ENCODE peak calls at places on chromosomes 7 and 10, in four cellular contexts. J is GM12878, P is K562, A is SK-N-SH. R is an unnamed sample.
A peak's percentile ranks its signal among the peaks of the same experiment; 100 is the strongest.

GRCh38 chr10:133068741-133069525 is 18.8 kb upstream of the ADGRA1 start:
- DNase-seq in P (no peak), J (no peak), A (no peak), R (no peak)

GRCh38 chr7:140081774-140082425 is 19.1 kb upstream of the PARP12 start:
- DNase-seq in P (no peak), A (no peak), J (no peak), R (no peak)

GRCh38 chr7:105199372-105199771 is 185.4 kb downstream of the KMT2E start:
- DNase-seq in A (no peak), P (no peak), J (no peak), R (no peak)

GRCh38 chr7:100485514-100485913 is 1.8 kb downstream of the NYAP1 start:
- DNase-seq in P (peak; percentile 65), A (peak; percentile 33), J (no peak), R (no peak)

GRCh38 chr10:95346715-95347401 is 56.1 kb upstream of the PDLIM1 start:
- DNase-seq in A (no peak), J (no peak), P (no peak), R (peak; percentile 15)

GRCh38 chr7:102834999-102835398 is 77.8 kb upstream of the LRRC17 start:
- DNase-seq in J (peak; percentile 57), A (no peak), P (no peak), R (peak; percentile 55)

GRCh38 chr7:100835903-100836811 is 8.8 kb upstream of the EPHB4 start:
- DNase-seq in P (no peak), J (no peak), A (peak; percentile 36), R (no peak)

GRCh38 chr10:78545756-78546155 is 512.1 kb downstream of the RPS24 start:
- DNase-seq in A (no peak), P (no peak), J (no peak), R (no peak)

GRCh38 chr7:2721842-2722241 is 33.8 kb downstream of the AMZ1 start:
- DNase-seq in J (no peak), P (no peak), A (no peak), R (no peak)

GRCh38 chr7:30460246-30460633 is 18.3 kb downstream of the NOD1 start:
- DNase-seq in A (peak; percentile 51), J (no peak), P (no peak), R (peak; percentile 12)

GRCh38 chr7:115019882-115020605 is 98.2 kb downstream of the MDFIC start:
- DNase-seq in J (no peak), A (no peak), P (no peak), R (no peak)

GRCh38 chr7:95027181-95027872 is 119.9 kb downstream of the PPP1R9A start:
- DNase-seq in P (no peak), A (no peak), J (no peak), R (no peak)

GRCh38 chr7:130288829-130289228 is 4.1 kb upstream of the CPA4 start:
- DNase-seq in J (no peak), A (no peak), P (peak; percentile 43), R (no peak)

GRCh38 chr7:40969641-40970040 is 733.2 kb downstream of the INHBA start:
- DNase-seq in P (no peak), A (peak; percentile 50), J (no peak), R (no peak)

GRCh38 chr7:35485436-35485835 is 209.5 kb downstream of the HERPUD2 start:
- DNase-seq in A (no peak), J (no peak), P (no peak), R (no peak)

GRCh38 chr10:103181244-103181643 is 11.8 kb downstream of the NT5C2 start:
- DNase-seq in P (no peak), J (peak; percentile 45), A (no peak), R (no peak)

GRCh38 chr7:105978974-105979373 is 15.9 kb downstream of the CDHR3 start:
- DNase-seq in P (no peak), A (no peak), J (no peak), R (no peak)

GRCh38 chr7:45088821-45089313 is at the start of gene NACAD:
- DNase-seq in P (peak; percentile 85), A (peak; percentile 99), J (no peak), R (peak; percentile 29)

GRCh38 chr7:135165862-135166261 is 4.6 kb downstream of the CYREN start:
- DNase-seq in A (no peak), P (no peak), J (no peak), R (no peak)

GRCh38 chr10:86346169-86346793 is 20.3 kb downstream of the GRID1 start:
- DNase-seq in P (no peak), A (peak; percentile 92), J (no peak), R (no peak)

GRCh38 chr7:39588401-39588800 is 22.2 kb downstream of the YAE1 start:
- DNase-seq in J (no peak), A (no peak), P (no peak), R (no peak)

GRCh38 chr10:22712959-22713852 is 1.2 kb downstream of the PIP4K2A start:
- DNase-seq in J (no peak), A (peak; percentile 71), P (peak; percentile 51), R (no peak)

GRCh38 chr10:3813267-3813666 is 28.3 kb upstream of the KLF6 start:
- DNase-seq in J (no peak), A (no peak), P (no peak), R (no peak)

GRCh38 chr10:124744047-124744687 is at the start of gene FAM53B:
- DNase-seq in P (peak; percentile 82), J (no peak), A (peak; percentile 92), R (peak; percentile 78)

GRCh38 chr7:144255471-144255897 is 9.1 kb downstream of the OR2A7 start:
- DNase-seq in J (no peak), A (no peak), P (no peak), R (no peak)

GRCh38 chr10:11407939-11408338 is 203.5 kb downstream of the USP6NL start:
- DNase-seq in A (no peak), J (no peak), P (no peak), R (no peak)

GRCh38 chr7:28933874-28934265 is 24.3 kb downstream of the TRIL start:
- DNase-seq in P (no peak), A (no peak), J (no peak), R (no peak)

GRCh38 chr7:1404881-1405548 is 54.3 kb downstream of the MICALL2 start:
- DNase-seq in A (peak; percentile 51), P (no peak), J (no peak), R (no peak)

GRCh38 chr7:42197391-42197790 is 39.6 kb downstream of the GLI3 start:
- DNase-seq in A (no peak), P (no peak), J (no peak), R (no peak)

GRCh38 chr10:112532053-112532658 is 85.1 kb downstream of the VTI1A start:
- DNase-seq in A (no peak), P (no peak), J (peak; percentile 71), R (no peak)

GRCh38 chr10:108385963-108386362 is 1221.5 kb upstream of the SORCS1 start:
- DNase-seq in J (no peak), P (no peak), A (no peak), R (no peak)

GRCh38 chr7:68622500-68622899 is 975.8 kb upstream of the AUTS2 start:
- DNase-seq in J (no peak), A (peak; percentile 34), P (no peak), R (no peak)

GRCh38 chr10:65900271-65900670 is 1025.6 kb upstream of the LRRTM3 start:
- DNase-seq in J (no peak), P (no peak), A (no peak), R (no peak)

GRCh38 chr7:154837622-154838021 is 165.3 kb downstream of the PAXIP1 start:
- DNase-seq in A (no peak), J (peak; percentile 52), P (no peak), R (no peak)

GRCh38 chr7:92135490-92135889 is 1.2 kb upstream of the CYP51A1 start:
- DNase-seq in A (no peak), P (no peak), J (no peak), R (no peak)

GRCh38 chr7:2363283-2363682 is 8.7 kb downstream of the EIF3B start:
- DNase-seq in J (no peak), A (no peak), P (no peak), R (no peak)

GRCh38 chr10:77533156-77533886 is 104.3 kb downstream of the KCNMA1 start:
- DNase-seq in J (no peak), P (no peak), A (peak; percentile 49), R (peak; percentile 29)

GRCh38 chr10:58475322-58476277 is 37.1 kb upstream of the BICC1 start:
- DNase-seq in P (no peak), A (no peak), J (no peak), R (no peak)
- TF ChIP-seq MAX in P (no peak), A (no peak), J (no peak), R (no peak)

DNA sequence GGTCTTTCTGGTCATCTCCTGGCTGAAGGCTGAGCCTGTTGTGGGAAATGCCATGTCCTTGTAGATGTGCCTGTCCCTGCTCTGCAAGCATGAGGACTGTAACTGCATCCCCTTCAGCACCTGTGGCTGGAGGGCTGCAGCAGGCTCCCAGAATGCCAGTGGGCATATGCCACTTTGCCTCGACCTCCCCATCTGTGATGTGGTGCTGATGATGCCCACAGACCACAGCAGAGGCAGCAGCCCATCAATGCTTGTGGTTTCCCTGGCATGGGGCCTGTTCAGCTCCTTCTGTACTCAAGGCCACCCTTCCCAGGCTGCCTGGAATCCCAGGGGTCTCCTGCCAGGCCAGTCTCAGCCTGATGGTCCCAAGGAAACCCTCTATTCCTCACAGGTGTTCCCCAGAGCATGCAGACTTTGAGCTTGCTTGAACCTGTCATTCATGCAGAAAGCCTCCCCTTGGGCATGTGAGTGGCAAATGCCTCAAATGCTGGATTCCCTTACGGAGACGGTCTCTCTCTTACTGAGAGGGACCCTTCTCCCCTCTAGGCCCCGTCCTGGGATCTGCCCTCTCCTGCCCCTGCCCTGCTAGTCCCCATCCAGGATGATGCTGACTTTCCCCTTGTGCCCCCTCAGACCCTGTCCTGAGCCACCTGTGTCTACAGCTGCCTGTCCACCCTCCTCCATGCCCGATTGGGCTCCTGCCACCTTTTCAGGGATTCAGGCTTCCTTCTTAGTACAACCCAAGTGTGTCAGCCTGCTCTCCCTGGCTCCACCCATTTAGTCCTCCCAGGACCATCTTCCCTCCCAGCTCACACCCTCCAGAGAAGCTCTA is 50.9 kb upstream of the ANTXRL start:
- DNase-seq in A (no peak), J (no peak), P (no peak), R (no peak)
- TF ChIP-seq RCOR1 in A (no peak), J (no peak), P (no peak), R (no peak)

GRCh38 chr10:58350619-58351323 is 16.0 kb downstream of the UBE2D1 start:
- DNase-seq in P (no peak), A (no peak), J (no peak), R (no peak)
- TF ChIP-seq MAX in P (no peak), A (no peak), J (no peak), R (no peak)

DNA sequence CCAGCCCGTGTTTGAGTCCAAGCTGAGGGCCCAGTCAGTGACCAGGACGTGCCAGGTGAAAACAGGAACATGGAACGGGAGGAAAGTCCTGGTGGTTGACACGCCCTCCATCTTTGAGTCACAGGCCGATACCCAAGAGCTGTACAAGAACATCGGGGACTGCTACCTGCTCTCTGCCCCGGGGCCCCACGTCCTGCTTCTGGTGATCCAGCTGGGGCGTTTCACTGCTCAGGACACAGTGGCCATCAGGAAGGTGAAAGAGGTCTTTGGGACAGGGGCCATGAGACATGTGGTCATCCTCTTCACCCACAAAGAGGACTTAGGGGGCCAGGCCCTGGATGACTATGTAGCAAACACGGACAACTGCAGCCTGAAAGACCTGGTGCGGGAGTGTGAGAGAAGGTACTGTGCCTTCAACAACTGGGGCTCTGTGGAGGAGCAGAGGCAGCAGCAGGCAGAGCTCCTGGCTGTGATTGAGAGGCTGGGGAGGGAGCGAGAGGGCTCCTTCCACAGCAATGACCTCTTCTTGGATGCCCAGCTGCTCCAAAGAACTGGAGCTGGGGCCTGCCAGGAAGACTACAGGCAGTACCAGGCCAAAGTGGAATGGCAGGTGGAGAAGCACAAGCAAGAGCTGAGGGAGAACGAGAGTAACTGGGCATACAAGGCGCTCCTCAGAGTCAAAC is 5.2 kb downstream of the GIMAP5 start:
- DNase-seq in A (no peak), J (no peak), P (no peak), R (no peak)
- TF ChIP-seq RCOR1 in A (no peak), J (no peak), P (no peak), R (no peak)

GRCh38 chr7:76300210-76300731 is 2.2 kb upstream of the HSPB1 start:
- DNase-seq in J (no peak), P (no peak), A (no peak), R (peak; percentile 91)
- TF ChIP-seq MAX in J (no peak), P (no peak), A (no peak), R (no peak)

R was measured in A549.